ENCODE peak calls at places on chromosomes 2 and 18, in nine cellular contexts. D is left ventricle myocardium inferior; V is HEK293T; Y is NCI-H82; M is fibroblast of lung; W is cardiac muscle cell; H is smooth muscle cell of the brain vasculature; U is heart left ventricle; R is activated CD8-positive, alpha-beta memory T cell treated with anti-CD3 and anti-CD28 coated beads for 24 hours. G is an unnamed sample.

GRCh38 chr2:61670591-61671503 is 132.7 kb upstream of the XPO1 start:
- DNase-seq in M (peak; percentile 51), V (no peak), R (no peak), Y (no peak), W (peak; percentile 43), D (peak; percentile 33), H (no peak), U (peak; percentile 36), G (peak; percentile 56)

GRCh38 chr2:174826051-174826450 is 61.8 kb upstream of the CHRNA1 start:
- DNase-seq in W (no peak), D (no peak), Y (no peak), V (no peak), R (no peak), M (no peak), U (no peak), H (no peak), G (no peak)

GRCh38 chr2:192195548-192196418 is 1.1 kb upstream of the TMEFF2 start:
- DNase-seq in R (peak; percentile 59), Y (peak; percentile 53), V (peak; percentile 28), U (peak; percentile 18), M (peak; percentile 24), D (peak; percentile 10), H (no peak), W (peak; percentile 42), G (no peak)

GRCh38 chr2:241128266-241128665 is 21.0 kb downstream of the PASK start:
- DNase-seq in Y (no peak), D (no peak), H (no peak), W (no peak), V (no peak), M (no peak), U (no peak), R (no peak), G (no peak)

GRCh38 chr2:208515099-208515498 is 108.5 kb downstream of the PTH2R start:
- DNase-seq in Y (no peak), M (no peak), V (no peak), H (no peak), D (no peak), R (no peak), W (no peak), U (no peak), G (no peak)

GRCh38 chr18:28189400-28190239 is 12.7 kb upstream of the CDH2 start:
- DNase-seq in V (peak; percentile 50), H (peak; percentile 35), W (peak; percentile 88), R (no peak), U (no peak), M (peak; percentile 89), Y (peak; percentile 72), D (no peak), G (peak; percentile 33)

GRCh38 chr2:115573756-115574155 is 1131.3 kb downstream of the DPP10 start:
- DNase-seq in U (no peak), V (no peak), R (no peak), M (no peak), D (no peak), W (no peak), H (no peak), Y (no peak), G (no peak)

GRCh38 chr2:37371979-37372378 is 27.5 kb downstream of the QPCT start:
- DNase-seq in Y (no peak), H (no peak), U (no peak), W (no peak), M (no peak), V (no peak), D (no peak), R (no peak), G (no peak)

GRCh38 chr2:116733699-116734098 is 1080.8 kb upstream of the DDX18 start:
- DNase-seq in H (no peak), V (no peak), W (no peak), D (no peak), U (no peak), R (no peak), M (no peak), Y (no peak), G (no peak)

GRCh38 chr2:188884552-188884951 is 89.6 kb upstream of the COL3A1 start:
- DNase-seq in Y (no peak), V (no peak), H (no peak), W (peak; percentile 57), U (no peak), D (no peak), R (no peak), M (peak; percentile 80), G (no peak)

GRCh38 chr2:205117125-205117524 is 565.2 kb upstream of the NRP2 start:
- DNase-seq in H (no peak), R (no peak), U (no peak), V (no peak), M (no peak), W (no peak), D (no peak), Y (no peak), G (no peak)

GRCh38 chr18:23203891-23204432 is 68.7 kb downstream of the CABLES1 start:
- DNase-seq in V (no peak), Y (no peak), D (no peak), R (no peak), U (no peak), W (no peak), M (no peak), H (no peak), G (no peak)

GRCh38 chr18:35084494-35085449 is 43.6 kb downstream of the MAPRE2 start:
- DNase-seq in R (no peak), V (no peak), Y (no peak), M (no peak), U (no peak), W (no peak), H (no peak), D (no peak), G (no peak)

GRCh38 chr2:140589696-140590095 is 1541.1 kb downstream of the LRP1B start:
- DNase-seq in W (peak; percentile 22), U (no peak), R (no peak), Y (no peak), D (no peak), M (peak; percentile 18), H (no peak), V (no peak), G (no peak)

GRCh38 chr2:88190808-88191721 is 20.9 kb downstream of the THNSL2 start:
- DNase-seq in D (no peak), U (no peak), H (no peak), R (no peak), Y (peak; percentile 79), W (peak; percentile 53), M (peak; percentile 57), V (peak; percentile 71), G (peak; percentile 12)

GRCh38 chr2:192194866-192195547 is at the start of gene TMEFF2:
- DNase-seq in V (peak; percentile 93), H (peak; percentile 86), U (peak; percentile 36), M (peak; percentile 86), Y (peak; percentile 96), D (peak; percentile 57), W (peak; percentile 64), R (peak; percentile 77), G (no peak)

GRCh38 chr18:33682436-33682835 is 104.4 kb downstream of the ASXL3 start:
- DNase-seq in H (no peak), V (no peak), R (no peak), D (no peak), W (no peak), Y (no peak), U (no peak), M (no peak), G (no peak)

GRCh38 chr2:150784389-150784788 is 296.9 kb upstream of the RND3 start:
- DNase-seq in D (no peak), V (no peak), Y (peak; percentile 9), M (no peak), R (no peak), W (no peak), U (no peak), H (no peak), G (no peak)

GRCh38 chr2:163345795-163346573 is 389.8 kb downstream of the FIGN start:
- DNase-seq in H (peak; percentile 46), M (peak; percentile 66), R (no peak), Y (peak; percentile 90), D (no peak), W (peak; percentile 62), V (peak; percentile 31), U (no peak), G (peak; percentile 21)

GRCh38 chr18:21914739-21915319 is 174.2 kb downstream of the MIB1 start:
- DNase-seq in D (no peak), Y (peak; percentile 70), U (peak; percentile 22), M (peak; percentile 72), H (no peak), V (peak; percentile 67), R (no peak), W (peak; percentile 85), G (no peak)

GRCh38 chr18:23618862-23619387 is 32.6 kb upstream of the NPC1 start:
- DNase-seq in R (no peak), Y (no peak), D (no peak), W (peak; percentile 41), V (no peak), M (no peak), U (no peak), H (no peak), G (no peak)

GRCh38 chr2:158006961-158007664 is 94.6 kb upstream of the UPP2 start:
- DNase-seq in V (no peak), W (no peak), R (no peak), U (no peak), Y (no peak), H (no peak), M (no peak), D (no peak), G (no peak)

GRCh38 chr2:96241901-96242611 is 23.7 kb downstream of the TMEM127 start:
- DNase-seq in Y (no peak), M (peak; percentile 24), R (peak; percentile 71), U (peak; percentile 52), W (peak; percentile 88), H (no peak), D (peak; percentile 38), V (no peak), G (peak; percentile 68)

GRCh38 chr18:47150824-47151366 is 595 bp upstream of the HDHD2 start:
- DNase-seq in M (no peak), H (no peak), V (no peak), Y (peak; percentile 52), U (peak; percentile 23), D (no peak), W (no peak), R (no peak), G (no peak)

GRCh38 chr2:119696005-119696404 is 17.0 kb downstream of the TMEM177 start:
- DNase-seq in R (no peak), D (no peak), M (no peak), V (no peak), Y (peak; percentile 78), H (no peak), U (no peak), W (no peak), G (no peak)

GRCh38 chr18:34803877-34804276 is 93.8 kb downstream of the DTNA start:
- DNase-seq in M (no peak), U (no peak), H (no peak), W (no peak), D (no peak), R (no peak), V (no peak), Y (no peak), G (no peak)

GRCh38 chr2:218982312-218983262 is 2.4 kb downstream of the FEV start:
- DNase-seq in U (no peak), W (no peak), Y (no peak), H (no peak), M (no peak), D (no peak), V (no peak), R (peak; percentile 66), G (no peak)

GRCh38 chr2:226694142-226694541 is 105.5 kb downstream of the IRS1 start:
- DNase-seq in D (no peak), M (no peak), Y (no peak), V (no peak), R (no peak), W (no peak), H (no peak), U (no peak), G (no peak)

GRCh38 chr2:132589966-132590365 is 80.0 kb downstream of the LYPD1 start:
- DNase-seq in W (no peak), H (no peak), V (no peak), D (no peak), M (no peak), U (no peak), Y (no peak), R (no peak), G (no peak)

GRCh38 chr2:34337735-34338134 is 738.6 kb upstream of the FAM98A start:
- DNase-seq in Y (no peak), H (no peak), M (no peak), R (no peak), V (no peak), D (no peak), U (no peak), W (no peak), G (no peak)

GRCh38 chr2:60992985-60993392 is 24.5 kb upstream of the PEX13 start:
- DNase-seq in D (no peak), H (no peak), W (no peak), M (no peak), Y (no peak), U (no peak), R (no peak), V (no peak), G (peak; percentile 83)